ENCODE peak calls at places on chromosome 1, in ten cellular contexts. One of them, this sample, is unnamed. For H3K4me1, the result is how much of the 10 kb centered on the place peaks cover.

GRCh38 chr1:177830531-177830930 is 139.3 kb downstream of the SEC16B start:
- DNase-seq in esophagus squamous epithelium: no peak
- DNase-seq in endodermal cell: no peak
- DNase-seq in CD4-positive, alpha-beta memory T cell: no peak
- DNase-seq in aorta: no peak
- DNase-seq in keratinocyte: no peak
- DNase-seq in tibial nerve: no peak
- DNase-seq in sigmoid colon: no peak
- DNase-seq in stomach: no peak
- DNase-seq in uterus: no peak
- DNase-seq in this sample: no peak

GRCh38 chr1:186275818-186276217 is 99.2 kb downstream of the TPR start:
- DNase-seq in CD4-positive, alpha-beta memory T cell: no peak
- DNase-seq in tibial nerve: no peak
- DNase-seq in keratinocyte: no peak
- DNase-seq in stomach: no peak
- DNase-seq in endodermal cell: no peak
- DNase-seq in uterus: no peak
- DNase-seq in esophagus squamous epithelium: no peak
- DNase-seq in aorta: no peak
- DNase-seq in sigmoid colon: no peak
- DNase-seq in this sample: no peak

GRCh38 chr1:42173961-42174715 is 9.6 kb upstream of the GUCA2A start:
- DNase-seq in stomach: no peak
- DNase-seq in CD4-positive, alpha-beta memory T cell: no peak
- DNase-seq in tibial nerve: no peak
- DNase-seq in uterus: no peak
- DNase-seq in endodermal cell: no peak
- DNase-seq in keratinocyte: no peak
- DNase-seq in sigmoid colon: no peak
- DNase-seq in esophagus squamous epithelium: no peak
- DNase-seq in aorta: no peak
- DNase-seq in this sample: no peak

GRCh38 chr1:23526329-23527041 is 4.5 kb downstream of the E2F2 start:
- DNase-seq in aorta: no peak
- DNase-seq in tibial nerve: no peak
- DNase-seq in uterus: no peak
- DNase-seq in esophagus squamous epithelium: no peak
- DNase-seq in endodermal cell: no peak
- DNase-seq in sigmoid colon: no peak
- DNase-seq in stomach: no peak
- DNase-seq in CD4-positive, alpha-beta memory T cell: no peak
- DNase-seq in keratinocyte: no peak
- DNase-seq in this sample: no peak

GRCh38 chr1:50666849-50667248 is 243.6 kb upstream of the DMRTA2 start:
- DNase-seq in CD4-positive, alpha-beta memory T cell: no peak
- DNase-seq in endodermal cell: no peak
- DNase-seq in esophagus squamous epithelium: no peak
- DNase-seq in sigmoid colon: no peak
- DNase-seq in keratinocyte: no peak
- DNase-seq in uterus: no peak
- DNase-seq in aorta: no peak
- DNase-seq in stomach: no peak
- DNase-seq in tibial nerve: no peak
- DNase-seq in this sample: no peak

GRCh38 chr1:43235451-43236121 is 34.2 kb upstream of the TMEM125 start:
- DNase-seq in CD4-positive, alpha-beta memory T cell: no peak
- DNase-seq in endodermal cell: no peak
- DNase-seq in sigmoid colon: no peak
- DNase-seq in esophagus squamous epithelium: no peak
- DNase-seq in aorta: no peak
- DNase-seq in keratinocyte: no peak
- DNase-seq in uterus: no peak
- DNase-seq in stomach: peak
- DNase-seq in tibial nerve: no peak
- DNase-seq in this sample: no peak

GRCh38 chr1:32701951-32702598 is 495 bp downstream of the SYNC start:
- DNase-seq in keratinocyte: no peak
- DNase-seq in tibial nerve: no peak
- DNase-seq in aorta: peak
- DNase-seq in endodermal cell: peak
- DNase-seq in sigmoid colon: peak
- DNase-seq in CD4-positive, alpha-beta memory T cell: no peak
- DNase-seq in uterus: peak
- DNase-seq in stomach: no peak
- DNase-seq in esophagus squamous epithelium: no peak
- DNase-seq in this sample: no peak

GRCh38 chr1:40769815-40770214 is 13.8 kb upstream of the KCNQ4 start:
- DNase-seq in CD4-positive, alpha-beta memory T cell: no peak
- DNase-seq in sigmoid colon: peak
- DNase-seq in esophagus squamous epithelium: no peak
- DNase-seq in tibial nerve: no peak
- DNase-seq in uterus: no peak
- DNase-seq in keratinocyte: no peak
- DNase-seq in stomach: no peak
- DNase-seq in aorta: no peak
- DNase-seq in endodermal cell: no peak
- DNase-seq in this sample: no peak

GRCh38 chr1:160639652-160640051 is 7.2 kb downstream of the SLAMF1 start:
- DNase-seq in CD4-positive, alpha-beta memory T cell: no peak
- DNase-seq in keratinocyte: no peak
- DNase-seq in esophagus squamous epithelium: no peak
- DNase-seq in uterus: no peak
- DNase-seq in tibial nerve: no peak
- DNase-seq in aorta: no peak
- DNase-seq in endodermal cell: no peak
- DNase-seq in sigmoid colon: no peak
- DNase-seq in stomach: peak
- DNase-seq in this sample: no peak

GRCh38 chr1:178574345-178574744 is 61.4 kb downstream of the TEX35 start:
- DNase-seq in keratinocyte: no peak
- DNase-seq in stomach: no peak
- DNase-seq in CD4-positive, alpha-beta memory T cell: no peak
- DNase-seq in sigmoid colon: no peak
- DNase-seq in esophagus squamous epithelium: no peak
- DNase-seq in tibial nerve: no peak
- DNase-seq in uterus: no peak
- DNase-seq in aorta: no peak
- DNase-seq in endodermal cell: no peak
- DNase-seq in this sample: no peak

GRCh38 chr1:19463204-19463803 is 22.0 kb downstream of the CAPZB start:
- DNase-seq in CD4-positive, alpha-beta memory T cell: peak
- DNase-seq in stomach: no peak
- DNase-seq in endodermal cell: peak
- DNase-seq in esophagus squamous epithelium: no peak
- DNase-seq in sigmoid colon: no peak
- DNase-seq in keratinocyte: no peak
- DNase-seq in uterus: no peak
- DNase-seq in aorta: peak
- DNase-seq in tibial nerve: no peak
- DNase-seq in this sample: peak

DNA sequence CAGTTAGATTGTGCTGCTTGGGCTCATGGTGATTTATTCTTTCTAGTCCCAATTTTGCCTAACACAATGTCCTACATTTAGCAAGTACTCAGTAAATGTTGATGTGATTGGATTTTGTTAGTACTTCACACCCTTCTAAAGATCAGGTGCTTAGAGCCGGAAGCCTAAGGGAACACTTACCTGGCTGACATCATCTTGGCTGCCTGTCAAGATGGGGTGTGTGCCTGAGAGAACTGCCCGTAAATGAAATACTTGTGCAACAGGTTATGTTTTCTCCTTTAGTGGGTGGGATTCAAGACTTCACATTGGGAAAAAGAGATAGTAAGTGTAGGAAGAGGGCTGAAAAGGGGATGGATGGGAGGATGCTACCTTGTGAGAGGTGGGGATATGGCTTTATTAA is 75.5 kb upstream of the MACF1 start:
- DNase-seq in tibial nerve: no peak
- DNase-seq in uterus: no peak
- DNase-seq in esophagus squamous epithelium: no peak
- DNase-seq in aorta: no peak
- DNase-seq in keratinocyte: no peak
- DNase-seq in stomach: peak
- DNase-seq in sigmoid colon: no peak
- DNase-seq in CD4-positive, alpha-beta memory T cell: no peak
- DNase-seq in endodermal cell: no peak
- DNase-seq in this sample: no peak
- H3K4me1 ChIP-seq in tibial nerve: under half
- H3K4me1 ChIP-seq in uterus: under half
- H3K4me1 ChIP-seq in esophagus squamous epithelium: under half
- H3K4me1 ChIP-seq in aorta: under half
- H3K4me1 ChIP-seq in keratinocyte: half or more
- H3K4me1 ChIP-seq in stomach: half or more
- H3K4me1 ChIP-seq in sigmoid colon: under half
- H3K4me1 ChIP-seq in CD4-positive, alpha-beta memory T cell: under half
- H3K4me1 ChIP-seq in endodermal cell: under half
- H3K4me1 ChIP-seq in this sample: under half

GRCh38 chr1:8712413-8713229 is 104.8 kb downstream of the RERE start:
- DNase-seq in stomach: no peak
- DNase-seq in CD4-positive, alpha-beta memory T cell: peak
- DNase-seq in uterus: no peak
- DNase-seq in tibial nerve: no peak
- DNase-seq in sigmoid colon: no peak
- DNase-seq in endodermal cell: no peak
- DNase-seq in aorta: no peak
- DNase-seq in keratinocyte: no peak
- DNase-seq in esophagus squamous epithelium: no peak
- DNase-seq in this sample: no peak
- H3K4me3 ChIP-seq in stomach: no peak
- H3K4me3 ChIP-seq in CD4-positive, alpha-beta memory T cell: no peak
- H3K4me3 ChIP-seq in uterus: no peak
- H3K4me3 ChIP-seq in tibial nerve: no peak
- H3K4me3 ChIP-seq in sigmoid colon: no peak
- H3K4me3 ChIP-seq in endodermal cell: no peak
- H3K4me3 ChIP-seq in aorta: peak
- H3K4me3 ChIP-seq in keratinocyte: peak
- H3K4me3 ChIP-seq in esophagus squamous epithelium: no peak
- H3K4me3 ChIP-seq in this sample: no peak

GRCh38 chr1:109079240-109079622 is 3.4 kb upstream of the TAF13 start:
- DNase-seq in esophagus squamous epithelium: no peak
- DNase-seq in sigmoid colon: no peak
- DNase-seq in tibial nerve: no peak
- DNase-seq in stomach: no peak
- DNase-seq in endodermal cell: no peak
- DNase-seq in keratinocyte: no peak
- DNase-seq in CD4-positive, alpha-beta memory T cell: no peak
- DNase-seq in uterus: no peak
- DNase-seq in aorta: no peak
- DNase-seq in this sample: no peak

GRCh38 chr1:109084563-109085517 is 5.7 kb upstream of the TMEM167B start:
- DNase-seq in tibial nerve: no peak
- DNase-seq in uterus: no peak
- DNase-seq in sigmoid colon: no peak
- DNase-seq in aorta: no peak
- DNase-seq in stomach: no peak
- DNase-seq in keratinocyte: no peak
- DNase-seq in CD4-positive, alpha-beta memory T cell: no peak
- DNase-seq in esophagus squamous epithelium: no peak
- DNase-seq in endodermal cell: no peak
- DNase-seq in this sample: no peak

GRCh38 chr1:109080441-109081082 is 4.8 kb upstream of the TAF13 start:
- DNase-seq in keratinocyte: no peak
- DNase-seq in CD4-positive, alpha-beta memory T cell: no peak
- DNase-seq in uterus: no peak
- DNase-seq in esophagus squamous epithelium: no peak
- DNase-seq in stomach: no peak
- DNase-seq in tibial nerve: no peak
- DNase-seq in endodermal cell: no peak
- DNase-seq in aorta: no peak
- DNase-seq in sigmoid colon: no peak
- DNase-seq in this sample: no peak

GRCh38 chr1:109083923-109084322 is 6.6 kb upstream of the TMEM167B start:
- DNase-seq in stomach: no peak
- DNase-seq in sigmoid colon: no peak
- DNase-seq in tibial nerve: no peak
- DNase-seq in endodermal cell: no peak
- DNase-seq in uterus: no peak
- DNase-seq in aorta: no peak
- DNase-seq in esophagus squamous epithelium: no peak
- DNase-seq in CD4-positive, alpha-beta memory T cell: no peak
- DNase-seq in keratinocyte: no peak
- DNase-seq in this sample: no peak

GRCh38 chr1:109083495-109083894 is 7.1 kb upstream of the TMEM167B start:
- DNase-seq in aorta: no peak
- DNase-seq in stomach: no peak
- DNase-seq in keratinocyte: no peak
- DNase-seq in sigmoid colon: no peak
- DNase-seq in endodermal cell: no peak
- DNase-seq in CD4-positive, alpha-beta memory T cell: no peak
- DNase-seq in uterus: no peak
- DNase-seq in esophagus squamous epithelium: no peak
- DNase-seq in tibial nerve: no peak
- DNase-seq in this sample: no peak
- H3K4me1 ChIP-seq in aorta: under half
- H3K4me1 ChIP-seq in stomach: under half
- H3K4me1 ChIP-seq in keratinocyte: under half
- H3K4me1 ChIP-seq in sigmoid colon: under half
- H3K4me1 ChIP-seq in endodermal cell: under half
- H3K4me1 ChIP-seq in CD4-positive, alpha-beta memory T cell: under half
- H3K4me1 ChIP-seq in uterus: under half
- H3K4me1 ChIP-seq in esophagus squamous epithelium: under half
- H3K4me1 ChIP-seq in tibial nerve: under half
- H3K4me1 ChIP-seq in this sample: under half

GRCh38 chr1:229885568-229886495 is 181.2 kb upstream of the GALNT2 start:
- DNase-seq in uterus: no peak
- DNase-seq in tibial nerve: no peak
- DNase-seq in CD4-positive, alpha-beta memory T cell: no peak
- DNase-seq in sigmoid colon: no peak
- DNase-seq in aorta: no peak
- DNase-seq in keratinocyte: no peak
- DNase-seq in stomach: no peak
- DNase-seq in esophagus squamous epithelium: no peak
- DNase-seq in endodermal cell: no peak
- DNase-seq in this sample: no peak

GRCh38 chr1:229887043-229887822 is 179.8 kb upstream of the GALNT2 start:
- DNase-seq in stomach: peak
- DNase-seq in sigmoid colon: peak
- DNase-seq in keratinocyte: peak
- DNase-seq in uterus: no peak
- DNase-seq in CD4-positive, alpha-beta memory T cell: no peak
- DNase-seq in endodermal cell: no peak
- DNase-seq in aorta: no peak
- DNase-seq in esophagus squamous epithelium: no peak
- DNase-seq in tibial nerve: no peak
- DNase-seq in this sample: no peak

GRCh38 chr1:229884765-229885164 is 182.3 kb upstream of the GALNT2 start:
- DNase-seq in endodermal cell: peak
- DNase-seq in esophagus squamous epithelium: no peak
- DNase-seq in CD4-positive, alpha-beta memory T cell: no peak
- DNase-seq in uterus: no peak
- DNase-seq in tibial nerve: no peak
- DNase-seq in keratinocyte: no peak
- DNase-seq in aorta: no peak
- DNase-seq in stomach: peak
- DNase-seq in sigmoid colon: no peak
- DNase-seq in this sample: no peak

GRCh38 chr1:229888157-229888556 is 178.9 kb upstream of the GALNT2 start:
- DNase-seq in tibial nerve: no peak
- DNase-seq in aorta: no peak
- DNase-seq in sigmoid colon: no peak
- DNase-seq in stomach: no peak
- DNase-seq in CD4-positive, alpha-beta memory T cell: no peak
- DNase-seq in esophagus squamous epithelium: no peak
- DNase-seq in uterus: no peak
- DNase-seq in keratinocyte: no peak
- DNase-seq in endodermal cell: no peak
- DNase-seq in this sample: no peak

GRCh38 chr1:229886636-229887035 is 180.4 kb upstream of the GALNT2 start:
- DNase-seq in tibial nerve: no peak
- DNase-seq in endodermal cell: no peak
- DNase-seq in aorta: no peak
- DNase-seq in stomach: no peak
- DNase-seq in CD4-positive, alpha-beta memory T cell: no peak
- DNase-seq in uterus: no peak
- DNase-seq in keratinocyte: no peak
- DNase-seq in esophagus squamous epithelium: no peak
- DNase-seq in sigmoid colon: no peak
- DNase-seq in this sample: no peak
- H3K4me3 ChIP-seq in tibial nerve: no peak
- H3K4me3 ChIP-seq in endodermal cell: no peak
- H3K4me3 ChIP-seq in aorta: no peak
- H3K4me3 ChIP-seq in stomach: no peak
- H3K4me3 ChIP-seq in CD4-positive, alpha-beta memory T cell: no peak
- H3K4me3 ChIP-seq in uterus: no peak
- H3K4me3 ChIP-seq in keratinocyte: no peak
- H3K4me3 ChIP-seq in esophagus squamous epithelium: no peak
- H3K4me3 ChIP-seq in sigmoid colon: no peak
- H3K4me3 ChIP-seq in this sample: no peak